ENCODE peak calls at places on chromosomes 2 and 18, in four cellular contexts. One of them, this sample, is unnamed.

GRCh38 chr2:222057249-222058073 is 241.3 kb downstream of the PAX3 start:
- DNase-seq in psoas muscle: no peak
- DNase-seq in OCI-LY7: peak; percentile 21
- DNase-seq in HCT116: no peak
- DNase-seq in this sample: no peak

GRCh38 chr2:39394427-39395002 is 42.6 kb downstream of the MAP4K3 start:
- DNase-seq in psoas muscle: no peak
- DNase-seq in HCT116: no peak
- DNase-seq in OCI-LY7: no peak
- DNase-seq in this sample: no peak

GRCh38 chr2:241001413-241002274 is 3.2 kb downstream of the SNED1 start:
- DNase-seq in psoas muscle: peak; percentile 46
- DNase-seq in OCI-LY7: no peak
- DNase-seq in HCT116: no peak
- DNase-seq in this sample: no peak

GRCh38 chr18:55543130-55543704 is 44.8 kb downstream of the TCF4 start:
- DNase-seq in OCI-LY7: no peak
- DNase-seq in psoas muscle: no peak
- DNase-seq in HCT116: no peak
- DNase-seq in this sample: no peak

GRCh38 chr2:121075006-121075545 is 209.9 kb downstream of the TFCP2L1 start:
- DNase-seq in HCT116: peak; percentile 95
- DNase-seq in psoas muscle: peak; percentile 74
- DNase-seq in OCI-LY7: peak; percentile 26
- DNase-seq in this sample: no peak

GRCh38 chr18:61034581-61034980 is 298.6 kb upstream of the CDH20 start:
- DNase-seq in OCI-LY7: no peak
- DNase-seq in HCT116: no peak
- DNase-seq in psoas muscle: no peak
- DNase-seq in this sample: no peak

GRCh38 chr2:108139521-108139920 is 100.2 kb upstream of the SULT1C3 start:
- DNase-seq in OCI-LY7: peak; percentile 20
- DNase-seq in psoas muscle: no peak
- DNase-seq in HCT116: no peak
- DNase-seq in this sample: peak; percentile 9

GRCh38 chr2:71896385-71897144 is 251.1 kb downstream of the CYP26B1 start:
- DNase-seq in OCI-LY7: no peak
- DNase-seq in HCT116: no peak
- DNase-seq in psoas muscle: no peak
- DNase-seq in this sample: no peak

GRCh38 chr18:10571537-10571936 is 45.7 kb downstream of the NAPG start:
- DNase-seq in psoas muscle: no peak
- DNase-seq in OCI-LY7: no peak
- DNase-seq in HCT116: no peak
- DNase-seq in this sample: no peak

GRCh38 chr2:6999161-6999877 is 82.1 kb downstream of the RNF144A start:
- DNase-seq in psoas muscle: no peak
- DNase-seq in HCT116: no peak
- DNase-seq in OCI-LY7: peak; percentile 8
- DNase-seq in this sample: no peak

GRCh38 chr2:174586896-174587295 is 10.7 kb downstream of the WIPF1 start:
- DNase-seq in OCI-LY7: no peak
- DNase-seq in psoas muscle: no peak
- DNase-seq in HCT116: no peak
- DNase-seq in this sample: no peak

GRCh38 chr18:36025025-36025424 is 42.3 kb downstream of the RPRD1A start:
- DNase-seq in psoas muscle: no peak
- DNase-seq in HCT116: no peak
- DNase-seq in OCI-LY7: no peak
- DNase-seq in this sample: no peak

GRCh38 chr2:70851704-70852103 is 16.1 kb upstream of the CD207 start:
- DNase-seq in OCI-LY7: no peak
- DNase-seq in psoas muscle: no peak
- DNase-seq in HCT116: no peak
- DNase-seq in this sample: no peak

GRCh38 chr2:126302043-126302442 is 353.9 kb upstream of the GYPC start:
- DNase-seq in psoas muscle: no peak
- DNase-seq in HCT116: no peak
- DNase-seq in OCI-LY7: no peak
- DNase-seq in this sample: no peak

GRCh38 chr2:239371726-239372686 is 28.8 kb downstream of the HDAC4 start:
- DNase-seq in OCI-LY7: no peak
- DNase-seq in psoas muscle: peak; percentile 33
- DNase-seq in HCT116: no peak
- DNase-seq in this sample: peak; percentile 16

GRCh38 chr18:63741769-63742168 is 33.4 kb upstream of the SERPINB7 start:
- DNase-seq in OCI-LY7: no peak
- DNase-seq in psoas muscle: no peak
- DNase-seq in HCT116: no peak
- DNase-seq in this sample: no peak

GRCh38 chr2:54639609-54640008 is 83.9 kb upstream of the EML6 start:
- DNase-seq in psoas muscle: no peak
- DNase-seq in HCT116: no peak
- DNase-seq in OCI-LY7: no peak
- DNase-seq in this sample: no peak

GRCh38 chr2:13550285-13550684 is 833.5 kb downstream of the TRIB2 start:
- DNase-seq in psoas muscle: no peak
- DNase-seq in HCT116: no peak
- DNase-seq in OCI-LY7: no peak
- DNase-seq in this sample: no peak

GRCh38 chr2:38610851-38611801 is 8.4 kb upstream of the HNRNPLL start:
- DNase-seq in OCI-LY7: no peak
- DNase-seq in HCT116: no peak
- DNase-seq in psoas muscle: no peak
- DNase-seq in this sample: no peak

GRCh38 chr2:5683471-5683870 is 8.7 kb upstream of the SOX11 start:
- DNase-seq in OCI-LY7: no peak
- DNase-seq in psoas muscle: no peak
- DNase-seq in HCT116: no peak
- DNase-seq in this sample: no peak

GRCh38 chr2:33409417-33409955 is 67.0 kb upstream of the RASGRP3 start:
- DNase-seq in OCI-LY7: no peak
- DNase-seq in psoas muscle: no peak
- DNase-seq in HCT116: no peak
- DNase-seq in this sample: no peak

GRCh38 chr2:105712166-105712915 is 32.4 kb upstream of the NCK2 start:
- DNase-seq in OCI-LY7: no peak
- DNase-seq in psoas muscle: no peak
- DNase-seq in HCT116: no peak
- DNase-seq in this sample: no peak

GRCh38 chr2:101127319-101128056 is 23.7 kb downstream of the TBC1D8 start:
- DNase-seq in OCI-LY7: no peak
- DNase-seq in HCT116: no peak
- DNase-seq in psoas muscle: no peak
- DNase-seq in this sample: no peak

GRCh38 chr2:101124061-101124460 is 27.1 kb downstream of the TBC1D8 start:
- DNase-seq in HCT116: no peak
- DNase-seq in psoas muscle: no peak
- DNase-seq in OCI-LY7: no peak
- DNase-seq in this sample: no peak

GRCh38 chr2:101125374-101125773 is 25.8 kb downstream of the TBC1D8 start:
- DNase-seq in OCI-LY7: no peak
- DNase-seq in psoas muscle: no peak
- DNase-seq in HCT116: peak; percentile 42
- DNase-seq in this sample: no peak

GRCh38 chr2:101125799-101126198 is 25.4 kb downstream of the TBC1D8 start:
- DNase-seq in HCT116: no peak
- DNase-seq in OCI-LY7: no peak
- DNase-seq in psoas muscle: no peak
- DNase-seq in this sample: no peak

DNA sequence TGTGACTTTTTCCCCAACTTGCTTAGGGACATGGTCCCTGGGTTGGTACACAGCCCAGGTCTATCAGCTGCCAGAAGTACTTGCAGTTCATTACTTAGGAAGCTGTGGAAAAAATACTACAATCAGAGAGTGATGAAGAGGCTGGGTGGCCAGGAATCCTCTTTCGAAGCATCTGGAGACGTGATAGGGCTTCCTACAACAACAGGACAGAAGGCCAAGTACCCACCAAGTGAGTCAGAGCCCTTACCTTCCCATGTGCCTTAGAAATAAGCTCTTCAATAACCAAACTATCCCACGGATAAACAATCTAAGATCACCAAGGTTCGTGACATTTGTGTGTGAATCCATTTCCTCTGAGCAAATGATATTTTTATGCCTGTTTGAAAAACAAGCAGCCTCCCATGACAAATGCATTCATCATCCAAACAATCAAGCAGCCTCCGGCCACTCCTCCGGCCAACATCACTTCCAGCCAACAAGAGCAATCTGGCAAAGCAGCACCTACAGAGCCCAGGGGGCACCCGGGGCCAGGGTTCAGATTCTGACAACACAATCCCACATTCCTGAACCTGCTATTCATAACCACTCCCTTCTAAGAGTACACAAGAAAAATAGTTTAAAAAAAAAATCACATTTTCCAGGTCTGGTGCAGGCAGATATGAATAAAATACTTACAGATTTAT is 26.4 kb downstream of the TBC1D8 start:
- DNase-seq in OCI-LY7: no peak
- DNase-seq in psoas muscle: peak; percentile 93
- DNase-seq in HCT116: peak; percentile 93
- DNase-seq in this sample: no peak
- TF ChIP-seq CTCF in OCI-LY7: no peak
- TF ChIP-seq CTCF in psoas muscle: no peak
- TF ChIP-seq CTCF in HCT116: no peak
- TF ChIP-seq CTCF in this sample: no peak

GRCh38 chr2:16323131-16323520 is 342.5 kb downstream of the CYRIA start:
- DNase-seq in HCT116: no peak
- DNase-seq in OCI-LY7: no peak
- DNase-seq in psoas muscle: no peak
- DNase-seq in this sample: no peak

GRCh38 chr2:16321256-16321655 is 344.4 kb downstream of the CYRIA start:
- DNase-seq in OCI-LY7: no peak
- DNase-seq in HCT116: no peak
- DNase-seq in psoas muscle: no peak
- DNase-seq in this sample: no peak

GRCh38 chr2:16322308-16323130 is 343.1 kb downstream of the CYRIA start:
- DNase-seq in OCI-LY7: no peak
- DNase-seq in HCT116: no peak
- DNase-seq in psoas muscle: no peak
- DNase-seq in this sample: no peak

GRCh38 chr2:16320716-16321115 is 344.9 kb downstream of the CYRIA start:
- DNase-seq in HCT116: no peak
- DNase-seq in OCI-LY7: no peak
- DNase-seq in psoas muscle: no peak
- DNase-seq in this sample: no peak

GRCh38 chr2:16321872-16322271 is 343.8 kb downstream of the CYRIA start:
- DNase-seq in OCI-LY7: no peak
- DNase-seq in psoas muscle: no peak
- DNase-seq in HCT116: no peak
- DNase-seq in this sample: no peak
- TF ChIP-seq CTCF in OCI-LY7: no peak
- TF ChIP-seq CTCF in psoas muscle: no peak
- TF ChIP-seq CTCF in HCT116: peak; percentile 3
- TF ChIP-seq CTCF in this sample: no peak

GRCh38 chr2:45578056-45578843 is 32.8 kb downstream of the SRBD1 start:
- DNase-seq in OCI-LY7: peak; percentile 43
- DNase-seq in HCT116: no peak
- DNase-seq in psoas muscle: no peak
- DNase-seq in this sample: peak; percentile 30
- TF ChIP-seq CTCF in OCI-LY7: peak; percentile 80
- TF ChIP-seq CTCF in HCT116: peak; percentile 27
- TF ChIP-seq CTCF in psoas muscle: no peak
- TF ChIP-seq CTCF in this sample: no peak

GRCh38 chr2:237152361-237152760 is 66.7 kb downstream of the COPS8 start:
- DNase-seq in psoas muscle: no peak
- DNase-seq in HCT116: no peak
- DNase-seq in OCI-LY7: no peak
- DNase-seq in this sample: no peak

GRCh38 chr2:237156857-237157550 is 71.3 kb downstream of the COPS8 start:
- DNase-seq in HCT116: no peak
- DNase-seq in psoas muscle: no peak
- DNase-seq in OCI-LY7: no peak
- DNase-seq in this sample: no peak

GRCh38 chr2:237154894-237155851 is 69.5 kb downstream of the COPS8 start:
- DNase-seq in HCT116: no peak
- DNase-seq in psoas muscle: no peak
- DNase-seq in OCI-LY7: peak; percentile 76
- DNase-seq in this sample: no peak

GRCh38 chr2:237156131-237156856 is 70.6 kb downstream of the COPS8 start:
- DNase-seq in psoas muscle: peak; percentile 90
- DNase-seq in HCT116: no peak
- DNase-seq in OCI-LY7: no peak
- DNase-seq in this sample: peak; percentile 59

DNA sequence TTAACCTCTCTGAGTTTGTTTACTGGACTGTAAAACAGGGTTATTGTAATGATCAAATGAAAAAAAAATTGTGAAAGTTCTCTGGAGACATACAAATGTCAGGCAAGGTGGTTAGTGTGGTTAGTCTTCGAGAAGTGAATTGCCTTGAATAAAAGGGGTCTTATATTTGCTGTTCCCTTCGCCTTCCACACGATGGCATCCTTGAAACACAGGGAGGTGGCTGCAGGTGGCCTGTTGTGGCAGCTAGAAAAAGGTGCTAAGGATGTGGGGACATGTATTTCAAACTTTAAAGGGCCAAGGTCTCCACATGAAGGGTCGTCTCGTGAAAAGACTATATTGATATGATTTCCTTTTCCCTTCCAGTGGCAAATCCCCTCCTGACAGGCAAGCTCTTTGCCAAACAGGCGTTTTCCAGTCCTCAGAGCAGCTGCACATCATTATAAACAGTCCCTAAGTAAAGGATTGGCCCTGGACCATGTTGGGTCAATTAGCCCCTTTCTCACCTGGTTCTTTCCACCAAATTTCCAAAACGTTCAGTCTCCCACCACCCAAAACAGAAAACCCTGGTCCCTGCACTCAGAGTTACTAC is 68.5 kb downstream of the COPS8 start:
- DNase-seq in HCT116: peak; percentile 52
- DNase-seq in OCI-LY7: peak; percentile 79
- DNase-seq in psoas muscle: no peak
- DNase-seq in this sample: no peak
- TF ChIP-seq CTCF in HCT116: peak; percentile 91
- TF ChIP-seq CTCF in OCI-LY7: peak; percentile 89
- TF ChIP-seq CTCF in psoas muscle: peak; percentile 40
- TF ChIP-seq CTCF in this sample: peak; percentile 19

DNA sequence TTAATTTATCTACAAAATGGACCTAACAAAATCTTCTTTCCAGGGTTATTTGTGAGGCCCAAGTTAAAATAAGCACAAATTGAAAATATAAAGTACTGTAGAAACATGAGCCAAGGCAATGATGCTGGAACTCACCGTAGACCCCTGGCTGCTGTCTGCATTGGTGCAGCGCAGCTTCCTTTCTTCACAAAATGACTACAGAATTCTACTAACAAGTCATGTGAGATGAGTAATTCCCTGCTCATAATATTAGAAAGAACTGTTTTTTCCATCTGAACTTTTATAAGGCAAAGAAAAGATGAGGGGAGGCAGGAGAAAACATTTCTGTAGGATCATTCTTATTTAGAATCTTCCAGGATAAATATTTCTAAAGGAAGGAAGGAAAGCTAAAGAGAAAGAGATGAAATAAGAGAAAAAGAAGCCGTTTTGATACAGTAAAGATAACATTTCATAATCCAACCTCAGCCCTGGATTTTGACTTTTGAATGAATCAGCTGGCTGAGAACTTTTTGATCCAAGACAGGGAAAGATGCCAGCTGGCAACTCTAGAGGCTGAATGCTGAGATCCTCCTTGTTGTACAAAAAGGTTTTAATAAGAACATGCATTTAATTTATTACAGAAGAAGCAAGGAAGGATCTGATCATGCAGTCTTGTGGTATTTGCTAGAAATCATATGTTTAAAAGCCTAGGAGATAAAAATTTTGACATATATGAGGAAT is 183.9 kb upstream of the KLHL14 start:
- DNase-seq in psoas muscle: no peak
- DNase-seq in HCT116: no peak
- DNase-seq in OCI-LY7: peak; percentile 10
- DNase-seq in this sample: no peak
- TF ChIP-seq CTCF in psoas muscle: no peak
- TF ChIP-seq CTCF in HCT116: no peak
- TF ChIP-seq CTCF in OCI-LY7: peak; percentile 30
- TF ChIP-seq CTCF in this sample: no peak